ENCODE peak calls at places on chromosomes 6 and 20, in five cellular contexts. O, Q, M, G and B are unnamed samples.

GRCh38 chr6:130426078-130426726 is 60.4 kb downstream of the TMEM200A start:
- DNase-seq in G (no peak), Q (no peak), M (no peak), O (no peak), B (no peak)

GRCh38 chr6:69796081-69796626 is 656 bp downstream of the LMBRD1 start:
- DNase-seq in Q (peak; percentile 64), O (peak; percentile 8), M (no peak), G (no peak), B (no peak)

GRCh38 chr20:60304026-60304590 is 345.9 kb downstream of the CDH26 start:
- DNase-seq in M (no peak), O (no peak), Q (no peak), G (no peak), B (no peak)

GRCh38 chr20:32780749-32781402 is 18.7 kb downstream of the DNMT3B start:
- DNase-seq in O (peak; percentile 51), M (no peak), G (no peak), Q (no peak), B (no peak)

GRCh38 chr20:63416109-63416430 is 54.9 kb upstream of the CHRNA4 start:
- DNase-seq in Q (no peak), O (no peak), M (no peak), G (no peak), B (no peak)

GRCh38 chr20:51457281-51457932 is 85.1 kb downstream of the NFATC2 start:
- DNase-seq in O (no peak), M (no peak), G (no peak), Q (no peak), B (no peak)

GRCh38 chr6:90238663-90239542 is 57.7 kb downstream of the BACH2 start:
- DNase-seq in O (no peak), G (no peak), Q (no peak), M (no peak), B (no peak)

GRCh38 chr6:170124150-170124549 is 166.7 kb downstream of the DLL1 start:
- DNase-seq in G (no peak), O (no peak), M (no peak), Q (no peak), B (no peak)

GRCh38 chr6:20117474-20117873 is 94.8 kb downstream of the MBOAT1 start:
- DNase-seq in Q (no peak), O (no peak), M (no peak), G (no peak), B (no peak)

GRCh38 chr6:40689181-40689580 is 102.0 kb upstream of the LRFN2 start:
- DNase-seq in G (no peak), M (no peak), Q (no peak), O (no peak), B (no peak)

GRCh38 chr6:100078509-100078908 is 84.5 kb upstream of the MCHR2 start:
- DNase-seq in M (no peak), Q (no peak), G (no peak), O (no peak), B (no peak)

GRCh38 chr6:16956371-16956770 is 145.5 kb upstream of the STMND1 start:
- DNase-seq in G (no peak), M (no peak), O (no peak), Q (no peak), B (no peak)

GRCh38 chr6:156598316-156598715 is 178.9 kb upstream of the ARID1B start:
- DNase-seq in O (no peak), G (no peak), M (no peak), Q (no peak), B (no peak)

GRCh38 chr6:170093658-170094596 is 197.0 kb downstream of the DLL1 start:
- DNase-seq in Q (no peak), O (no peak), G (no peak), M (no peak), B (no peak)

GRCh38 chr6:150038202-150038830 is 13.0 kb upstream of the RAET1L start:
- DNase-seq in Q (no peak), O (no peak), M (no peak), G (no peak), B (no peak)

GRCh38 chr6:12482386-12482785 is 192.2 kb downstream of the EDN1 start:
- DNase-seq in G (no peak), M (no peak), Q (no peak), O (no peak), B (no peak)

GRCh38 chr6:127297502-127298070 is 30.9 kb downstream of the RNF146 start:
- DNase-seq in M (no peak), O (no peak), Q (no peak), G (no peak), B (no peak)

GRCh38 chr6:139577124-139577800 is 202.8 kb upstream of the CITED2 start:
- DNase-seq in O (no peak), M (no peak), Q (no peak), G (no peak), B (no peak)

GRCh38 chr6:7541175-7542064 is at the start of gene DSP:
- DNase-seq in G (no peak), Q (no peak), M (peak; percentile 32), O (peak; percentile 37), B (peak; percentile 15)

GRCh38 chr20:38674178-38675133 is 49.8 kb upstream of the SLC32A1 start:
- DNase-seq in M (peak; percentile 44), Q (peak; percentile 43), G (peak; percentile 54), O (peak; percentile 83), B (peak; percentile 47)